ENCODE peak calls at places on chromosomes 4 and X, in eight cellular contexts. One of them, this sample, is unnamed.

GRCh38 chr4:94262163-94263016 is 54.7 kb downstream of the SMARCAD1 start:
- DNase-seq in neural progenitor cell: no peak
- DNase-seq in left kidney: no peak
- DNase-seq in activated CD4-positive, alpha-beta T cell treated with anti-CD3 and anti-CD28 coated beads, Interleukin-2, amount 10 ng/mL, durations not matched to agents 7 days and 5 days: no peak
- DNase-seq in stimulated activated naive CD8-positive, alpha-beta T cell treated with anti-CD3 and anti-CD28 coated beads, Interleukin-15, Interleukin-2, amounts not matched to agents 100 U/mL and 50 U/mL, for 24 hours: no peak
- DNase-seq in left lung: no peak
- DNase-seq in NAMALWA: no peak
- DNase-seq in stimulated activated naive CD4-positive, alpha-beta T cell treated with Interleukin-2 at 50 U/mL for 16 hours: no peak
- DNase-seq in this sample: peak; percentile 25

GRCh38 chr4:158670975-158671664 is 567 bp downstream of the C4orf46 start:
- DNase-seq in stimulated activated naive CD4-positive, alpha-beta T cell treated with Interleukin-2 at 50 U/mL for 16 hours: peak; percentile 64
- DNase-seq in neural progenitor cell: peak; percentile 92
- DNase-seq in left kidney: peak; percentile 87
- DNase-seq in NAMALWA: peak; percentile 72
- DNase-seq in left lung: no peak
- DNase-seq in activated CD4-positive, alpha-beta T cell treated with anti-CD3 and anti-CD28 coated beads, Interleukin-2, amount 10 ng/mL, durations not matched to agents 7 days and 5 days: peak; percentile 58
- DNase-seq in stimulated activated naive CD8-positive, alpha-beta T cell treated with anti-CD3 and anti-CD28 coated beads, Interleukin-15, Interleukin-2, amounts not matched to agents 100 U/mL and 50 U/mL, for 24 hours: peak; percentile 70
- DNase-seq in this sample: peak; percentile 82

GRCh38 chrX:132622130-132622529 is 133.3 kb upstream of the MBNL3 start:
- DNase-seq in activated CD4-positive, alpha-beta T cell treated with anti-CD3 and anti-CD28 coated beads, Interleukin-2, amount 10 ng/mL, durations not matched to agents 7 days and 5 days: no peak
- DNase-seq in neural progenitor cell: no peak
- DNase-seq in stimulated activated naive CD8-positive, alpha-beta T cell treated with anti-CD3 and anti-CD28 coated beads, Interleukin-15, Interleukin-2, amounts not matched to agents 100 U/mL and 50 U/mL, for 24 hours: peak; percentile 62
- DNase-seq in left lung: no peak
- DNase-seq in NAMALWA: no peak
- DNase-seq in stimulated activated naive CD4-positive, alpha-beta T cell treated with Interleukin-2 at 50 U/mL for 16 hours: peak; percentile 33
- DNase-seq in left kidney: no peak
- DNase-seq in this sample: peak; percentile 50

GRCh38 chrX:47751670-47752069 is 85.0 kb upstream of the ZNF81 start:
- DNase-seq in NAMALWA: peak; percentile 29
- DNase-seq in left lung: peak; percentile 54
- DNase-seq in neural progenitor cell: peak; percentile 53
- DNase-seq in stimulated activated naive CD4-positive, alpha-beta T cell treated with Interleukin-2 at 50 U/mL for 16 hours: no peak
- DNase-seq in stimulated activated naive CD8-positive, alpha-beta T cell treated with anti-CD3 and anti-CD28 coated beads, Interleukin-15, Interleukin-2, amounts not matched to agents 100 U/mL and 50 U/mL, for 24 hours: peak; percentile 46
- DNase-seq in left kidney: peak; percentile 35
- DNase-seq in activated CD4-positive, alpha-beta T cell treated with anti-CD3 and anti-CD28 coated beads, Interleukin-2, amount 10 ng/mL, durations not matched to agents 7 days and 5 days: peak; percentile 23
- DNase-seq in this sample: peak; percentile 19

GRCh38 chrX:9566150-9566621 is 101.3 kb downstream of the TBL1X start:
- DNase-seq in stimulated activated naive CD4-positive, alpha-beta T cell treated with Interleukin-2 at 50 U/mL for 16 hours: no peak
- DNase-seq in activated CD4-positive, alpha-beta T cell treated with anti-CD3 and anti-CD28 coated beads, Interleukin-2, amount 10 ng/mL, durations not matched to agents 7 days and 5 days: peak; percentile 7
- DNase-seq in neural progenitor cell: no peak
- DNase-seq in stimulated activated naive CD8-positive, alpha-beta T cell treated with anti-CD3 and anti-CD28 coated beads, Interleukin-15, Interleukin-2, amounts not matched to agents 100 U/mL and 50 U/mL, for 24 hours: no peak
- DNase-seq in left kidney: no peak
- DNase-seq in left lung: no peak
- DNase-seq in NAMALWA: no peak
- DNase-seq in this sample: peak; percentile 81

GRCh38 chrX:111363741-111364140 is 48.3 kb downstream of the DCX start:
- DNase-seq in neural progenitor cell: no peak
- DNase-seq in left kidney: no peak
- DNase-seq in activated CD4-positive, alpha-beta T cell treated with anti-CD3 and anti-CD28 coated beads, Interleukin-2, amount 10 ng/mL, durations not matched to agents 7 days and 5 days: no peak
- DNase-seq in left lung: no peak
- DNase-seq in stimulated activated naive CD4-positive, alpha-beta T cell treated with Interleukin-2 at 50 U/mL for 16 hours: no peak
- DNase-seq in stimulated activated naive CD8-positive, alpha-beta T cell treated with anti-CD3 and anti-CD28 coated beads, Interleukin-15, Interleukin-2, amounts not matched to agents 100 U/mL and 50 U/mL, for 24 hours: no peak
- DNase-seq in NAMALWA: no peak
- DNase-seq in this sample: no peak

GRCh38 chrX:105658136-105658535 is 164.2 kb upstream of the NRK start:
- DNase-seq in stimulated activated naive CD8-positive, alpha-beta T cell treated with anti-CD3 and anti-CD28 coated beads, Interleukin-15, Interleukin-2, amounts not matched to agents 100 U/mL and 50 U/mL, for 24 hours: no peak
- DNase-seq in left lung: no peak
- DNase-seq in neural progenitor cell: no peak
- DNase-seq in NAMALWA: no peak
- DNase-seq in activated CD4-positive, alpha-beta T cell treated with anti-CD3 and anti-CD28 coated beads, Interleukin-2, amount 10 ng/mL, durations not matched to agents 7 days and 5 days: no peak
- DNase-seq in stimulated activated naive CD4-positive, alpha-beta T cell treated with Interleukin-2 at 50 U/mL for 16 hours: no peak
- DNase-seq in left kidney: no peak
- DNase-seq in this sample: peak; percentile 68

GRCh38 chr4:16597829-16598228 is 300.6 kb downstream of the LDB2 start:
- DNase-seq in activated CD4-positive, alpha-beta T cell treated with anti-CD3 and anti-CD28 coated beads, Interleukin-2, amount 10 ng/mL, durations not matched to agents 7 days and 5 days: no peak
- DNase-seq in stimulated activated naive CD8-positive, alpha-beta T cell treated with anti-CD3 and anti-CD28 coated beads, Interleukin-15, Interleukin-2, amounts not matched to agents 100 U/mL and 50 U/mL, for 24 hours: no peak
- DNase-seq in left lung: no peak
- DNase-seq in NAMALWA: no peak
- DNase-seq in stimulated activated naive CD4-positive, alpha-beta T cell treated with Interleukin-2 at 50 U/mL for 16 hours: no peak
- DNase-seq in neural progenitor cell: peak; percentile 13
- DNase-seq in left kidney: peak; percentile 39
- DNase-seq in this sample: no peak

GRCh38 chr4:24583451-24584174 is 741 bp downstream of the DHX15 start:
- DNase-seq in activated CD4-positive, alpha-beta T cell treated with anti-CD3 and anti-CD28 coated beads, Interleukin-2, amount 10 ng/mL, durations not matched to agents 7 days and 5 days: peak; percentile 62
- DNase-seq in stimulated activated naive CD8-positive, alpha-beta T cell treated with anti-CD3 and anti-CD28 coated beads, Interleukin-15, Interleukin-2, amounts not matched to agents 100 U/mL and 50 U/mL, for 24 hours: peak; percentile 57
- DNase-seq in neural progenitor cell: peak; percentile 63
- DNase-seq in left lung: peak; percentile 88
- DNase-seq in NAMALWA: peak; percentile 75
- DNase-seq in stimulated activated naive CD4-positive, alpha-beta T cell treated with Interleukin-2 at 50 U/mL for 16 hours: peak; percentile 40
- DNase-seq in left kidney: peak; percentile 94
- DNase-seq in this sample: peak; percentile 52

GRCh38 chr4:54215379-54216072 is 13.6 kb upstream of the PDGFRA start:
- DNase-seq in left kidney: no peak
- DNase-seq in left lung: no peak
- DNase-seq in stimulated activated naive CD4-positive, alpha-beta T cell treated with Interleukin-2 at 50 U/mL for 16 hours: no peak
- DNase-seq in neural progenitor cell: no peak
- DNase-seq in stimulated activated naive CD8-positive, alpha-beta T cell treated with anti-CD3 and anti-CD28 coated beads, Interleukin-15, Interleukin-2, amounts not matched to agents 100 U/mL and 50 U/mL, for 24 hours: no peak
- DNase-seq in NAMALWA: no peak
- DNase-seq in activated CD4-positive, alpha-beta T cell treated with anti-CD3 and anti-CD28 coated beads, Interleukin-2, amount 10 ng/mL, durations not matched to agents 7 days and 5 days: no peak
- DNase-seq in this sample: no peak